ENCODE peak calls at places on chromosomes 12 and 14, in six cellular contexts. Z, X, O, S, J and T are unnamed samples.

GRCh38 chr12:121796855-121797751 is 3.6 kb upstream of the RHOF start:
- DNase-seq in Z (peak; percentile 71), X (peak; percentile 83), O (peak; percentile 92), S (peak; percentile 79), J (peak; percentile 98), T (peak; percentile 98)

GRCh38 chr14:66228267-66228970 is 257.8 kb upstream of the CCDC196 start:
- DNase-seq in Z (no peak), X (no peak), O (no peak), S (no peak), J (no peak), T (no peak)

GRCh38 chr12:59023861-59024424 is 103.6 kb upstream of the LRIG3 start:
- DNase-seq in Z (no peak), X (no peak), O (no peak), S (no peak), J (no peak), T (no peak)

GRCh38 chr14:69657961-69658360 is 46.6 kb downstream of the SUSD6 start:
- DNase-seq in Z (no peak), X (peak; percentile 42), O (no peak), S (no peak), J (no peak), T (peak; percentile 46)

GRCh38 chr14:32594766-32595165 is 265.7 kb downstream of the AKAP6 start:
- DNase-seq in Z (no peak), X (peak; percentile 24), O (peak; percentile 60), S (no peak), J (no peak), T (no peak)

GRCh38 chr14:96139879-96140278 is 64.8 kb upstream of the BDKRB2 start:
- DNase-seq in Z (no peak), X (peak; percentile 84), O (no peak), S (no peak), J (no peak), T (no peak)

GRCh38 chr12:72346331-72346944 is 74.3 kb downstream of the TRHDE start:
- DNase-seq in Z (peak; percentile 80), X (peak; percentile 85), O (peak; percentile 77), S (peak; percentile 59), J (peak; percentile 80), T (peak; percentile 89)

GRCh38 chr12:61291647-61292046 is 968.6 kb upstream of the USP15 start:
- DNase-seq in Z (no peak), X (no peak), O (peak; percentile 38), S (no peak), J (no peak), T (no peak)

GRCh38 chr14:51093371-51094281 is 1.3 kb downstream of the TRIM9 start:
- DNase-seq in Z (peak; percentile 36), X (no peak), O (no peak), S (no peak), J (peak; percentile 20), T (peak; percentile 64)

GRCh38 chr12:121893901-121894540 is 5.4 kb downstream of the PSMD9 start:
- DNase-seq in Z (no peak), X (peak; percentile 77), O (peak; percentile 80), S (no peak), J (peak; percentile 13), T (peak; percentile 66)

GRCh38 chr14:73759183-73759713 is 45.1 kb upstream of the PNMA1 start:
- DNase-seq in Z (no peak), X (peak; percentile 50), O (peak; percentile 58), S (no peak), J (peak; percentile 62), T (no peak)

GRCh38 chr14:55255979-55256378 is 15.2 kb upstream of the FBXO34 start:
- DNase-seq in Z (no peak), X (no peak), O (no peak), S (no peak), J (no peak), T (no peak)

GRCh38 chr12:88955541-88955940 is 375.3 kb upstream of the KITLG start:
- DNase-seq in Z (no peak), X (no peak), O (no peak), S (no peak), J (no peak), T (no peak)

GRCh38 chr14:95681153-95681552 is 5.1 kb upstream of the TCL1B start:
- DNase-seq in Z (no peak), X (no peak), O (no peak), S (no peak), J (no peak), T (no peak)

GRCh38 chr14:63267171-63267570 is 51.6 kb downstream of the GPHB5 start:
- DNase-seq in Z (no peak), X (peak; percentile 10), O (no peak), S (no peak), J (no peak), T (no peak)

GRCh38 chr12:72098622-72099021 is 160.0 kb downstream of the TPH2 start:
- DNase-seq in Z (no peak), X (peak; percentile 2), O (no peak), S (no peak), J (no peak), T (no peak)

GRCh38 chr14:95047754-95048153 is 109.6 kb downstream of the DICER1 start:
- DNase-seq in Z (no peak), X (no peak), O (no peak), S (no peak), J (no peak), T (no peak)

GRCh38 chr12:120039711-120040110 is 50.7 kb downstream of the BICDL1 start:
- DNase-seq in Z (no peak), X (no peak), O (no peak), S (no peak), J (no peak), T (no peak)

GRCh38 chr14:105314287-105315185 is at the start of gene PACS2:
- DNase-seq in Z (peak; percentile 87), X (peak; percentile 85), O (peak; percentile 81), S (peak; percentile 36), J (peak; percentile 94), T (peak; percentile 64)

GRCh38 chr12:12560587-12561304 is 1.9 kb downstream of the DUSP16 start:
- DNase-seq in Z (peak; percentile 17), X (peak; percentile 69), O (peak; percentile 81), S (no peak), J (peak; percentile 65), T (no peak)

GRCh38 chr12:106914796-106915634 is 40.7 kb upstream of the TMEM263 start:
- DNase-seq in Z (no peak), X (no peak), O (no peak), S (no peak), J (peak; percentile 74), T (no peak)

GRCh38 chr14:63510538-63510937 is 32.6 kb downstream of the PPP2R5E start:
- DNase-seq in Z (no peak), X (peak; percentile 73), O (peak; percentile 75), S (no peak), J (no peak), T (no peak)

GRCh38 chr12:9405861-9406563 is 197.8 kb upstream of the PZP start:
- DNase-seq in Z (no peak), X (no peak), O (no peak), S (no peak), J (no peak), T (peak; percentile 62)

GRCh38 chr12:67572492-67572891 is 76.1 kb upstream of the DYRK2 start:
- DNase-seq in Z (no peak), X (no peak), O (no peak), S (no peak), J (no peak), T (no peak)

DNA sequence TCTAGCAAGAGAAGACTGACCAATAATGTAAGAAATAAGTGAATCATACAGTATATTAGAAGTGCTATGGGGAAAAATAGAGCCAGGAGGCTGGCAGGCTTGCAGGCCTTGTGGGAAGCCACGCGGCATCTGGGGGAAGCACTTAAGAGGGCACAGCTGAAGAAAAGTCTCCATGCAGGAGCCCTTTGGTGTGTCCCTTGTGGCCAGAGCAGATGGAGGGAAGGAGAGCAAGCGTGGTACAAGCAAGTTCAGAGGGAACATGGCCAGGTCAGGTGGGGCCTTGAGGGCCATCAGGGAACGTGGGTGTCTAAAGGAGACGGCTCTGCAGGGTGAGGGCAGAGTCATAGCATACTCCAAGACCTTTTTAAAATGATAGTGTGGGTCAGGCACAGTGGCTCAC is 51.7 kb downstream of the LRRC74A start:
- DNase-seq in Z (no peak), X (no peak), O (no peak), S (no peak), J (no peak), T (no peak)
- H3K14ac ChIP-seq in Z (no peak overlapping the region), X (no peak overlapping the region), O (no peak overlapping the region), S (no peak overlapping the region), J (no peak overlapping the region), T (no peak overlapping the region)

DNA sequence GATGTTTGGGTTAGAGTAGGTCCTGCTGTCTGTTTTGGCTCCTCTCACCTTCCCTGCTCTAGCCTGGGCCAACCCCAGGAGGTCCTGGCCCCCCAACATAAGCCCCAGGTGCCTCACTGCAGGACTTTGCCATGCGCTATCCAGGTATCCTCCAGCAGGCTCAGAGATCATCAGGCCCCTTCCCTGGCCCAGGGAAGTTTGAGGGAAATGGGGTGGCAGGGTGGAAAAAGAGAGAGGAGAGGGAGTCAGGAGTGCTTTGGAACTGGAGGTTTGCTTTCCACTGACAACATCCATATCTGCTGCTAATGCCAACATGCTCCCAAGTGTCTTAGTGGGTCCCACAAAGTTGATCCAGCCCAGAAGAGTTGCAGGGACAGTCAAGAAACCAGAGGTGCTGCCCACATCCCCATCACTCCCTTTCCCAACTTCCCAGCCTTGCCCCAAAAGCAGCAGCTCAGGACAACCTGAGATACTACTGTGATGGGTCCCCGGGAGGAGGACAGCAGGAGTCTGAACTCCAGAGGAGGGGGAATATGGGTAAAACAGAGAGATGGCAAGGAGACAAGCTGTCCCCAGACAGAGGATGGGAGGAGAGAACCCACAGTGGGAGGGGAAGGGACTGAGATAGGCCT is 677 bp downstream of the TNS2 start:
- DNase-seq in Z (no peak), X (no peak), O (no peak), S (no peak), J (no peak), T (no peak)
- H3K9ac ChIP-seq in Z (no peak overlapping the region), X (peak overlapping the region; percentile 87), O (peak overlapping the region; percentile 95), S (no peak overlapping the region), J (peak overlapping the region; percentile 9), T (no peak overlapping the region)

DNA sequence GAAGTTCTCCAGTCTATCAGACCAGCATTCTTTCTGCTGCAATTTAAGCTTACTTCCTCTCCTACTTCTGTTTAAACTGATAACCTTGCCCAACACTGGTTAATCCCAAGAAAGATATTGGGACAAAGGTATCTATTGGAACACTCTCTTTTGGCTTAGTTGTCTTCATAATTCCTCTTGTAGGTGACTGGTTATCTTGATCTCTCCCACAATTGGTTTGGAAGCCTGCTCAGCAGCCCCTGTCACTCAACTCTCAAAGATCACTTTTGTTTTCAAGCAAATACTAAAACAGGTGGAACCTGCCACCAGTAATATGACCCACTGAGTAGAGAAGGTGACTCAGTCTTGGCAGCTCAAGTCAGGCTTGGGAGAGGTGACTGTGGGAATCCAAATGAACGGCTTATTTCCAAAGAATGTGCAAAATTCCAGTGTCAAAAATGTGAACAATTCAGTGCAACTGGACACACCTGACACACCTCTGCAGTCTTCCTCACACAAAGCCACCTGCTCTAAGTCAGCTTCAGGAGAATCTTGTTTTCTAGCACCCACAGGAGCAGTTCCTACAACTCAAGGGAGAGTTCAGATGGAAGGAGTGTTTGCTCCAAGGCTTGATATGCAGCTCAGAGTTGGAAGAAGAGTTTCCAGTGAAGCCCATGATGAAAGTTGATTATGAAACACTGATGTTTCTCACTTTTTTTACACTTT is 83.2 kb upstream of the SLC38A2 start:
- DNase-seq in Z (no peak), X (no peak), O (no peak), S (no peak), J (peak; percentile 95), T (no peak)
- H3K4ac ChIP-seq in Z (no peak overlapping the region), X (peak overlapping the region; percentile 69), O (no peak overlapping the region), S (no peak overlapping the region), J (no peak overlapping the region), T (no peak overlapping the region)

GRCh38 chr12:87136330-87136976 is 880.3 kb upstream of the MGAT4C start:
- DNase-seq in Z (no peak), X (peak; percentile 60), O (peak; percentile 67), S (no peak), J (no peak), T (no peak)
- H3K14ac ChIP-seq in Z (no peak overlapping the region), X (peak overlapping the region; percentile 92), O (no peak overlapping the region), S (no peak overlapping the region), J (peak overlapping the region; percentile 17), T (no peak overlapping the region)

GRCh38 chr14:99671230-99672224 is 12.6 kb upstream of the CYP46A1 start:
- DNase-seq in Z (peak; percentile 90), X (no peak), O (no peak), S (no peak), J (no peak), T (no peak)
- H3K9ac ChIP-seq in Z (peak overlapping the region; percentile 68), X (no peak overlapping the region), O (peak overlapping the region; percentile 12), S (no peak overlapping the region), J (no peak overlapping the region), T (no peak overlapping the region)